ENCODE peak calls at places on chromosomes 1 and 21, in six cellular contexts. One of them, this sample, is unnamed.

GRCh38 chr1:230268371-230269170 is 157.6 kb downstream of the PGBD5 start:
- DNase-seq in hypothalamus: no peak
- DNase-seq in left lobe of liver: no peak
- DNase-seq in mucosa of gallbladder: no peak
- DNase-seq in CD4-positive, CD25-positive, alpha-beta regulatory T cell: no peak
- DNase-seq in NCI-H2107: peak
- DNase-seq in this sample: peak

GRCh38 chr1:15403962-15404580 is 5.6 kb upstream of the EFHD2 start:
- DNase-seq in hypothalamus: no peak
- DNase-seq in left lobe of liver: no peak
- DNase-seq in mucosa of gallbladder: no peak
- DNase-seq in CD4-positive, CD25-positive, alpha-beta regulatory T cell: no peak
- DNase-seq in NCI-H2107: no peak
- DNase-seq in this sample: no peak

GRCh38 chr1:40036574-40036973 is 4.0 kb upstream of the CAP1 start:
- DNase-seq in hypothalamus: no peak
- DNase-seq in left lobe of liver: no peak
- DNase-seq in mucosa of gallbladder: peak
- DNase-seq in CD4-positive, CD25-positive, alpha-beta regulatory T cell: no peak
- DNase-seq in NCI-H2107: no peak
- DNase-seq in this sample: peak

GRCh38 chr1:163168053-163168452 is 34.7 kb downstream of the RGS5 start:
- DNase-seq in hypothalamus: no peak
- DNase-seq in left lobe of liver: no peak
- DNase-seq in mucosa of gallbladder: peak
- DNase-seq in CD4-positive, CD25-positive, alpha-beta regulatory T cell: no peak
- DNase-seq in NCI-H2107: no peak
- DNase-seq in this sample: no peak

GRCh38 chr1:245673920-245674414 is 519.2 kb downstream of the KIF26B start:
- DNase-seq in hypothalamus: no peak
- DNase-seq in left lobe of liver: no peak
- DNase-seq in mucosa of gallbladder: no peak
- DNase-seq in CD4-positive, CD25-positive, alpha-beta regulatory T cell: no peak
- DNase-seq in NCI-H2107: no peak
- DNase-seq in this sample: peak

GRCh38 chr1:84505167-84506001 is 802 bp upstream of the SPATA1 start:
- DNase-seq in hypothalamus: no peak
- DNase-seq in left lobe of liver: peak
- DNase-seq in mucosa of gallbladder: peak
- DNase-seq in CD4-positive, CD25-positive, alpha-beta regulatory T cell: peak
- DNase-seq in NCI-H2107: peak
- DNase-seq in this sample: peak

GRCh38 chr1:78091215-78091813 is 45.5 kb downstream of the GIPC2 start:
- DNase-seq in hypothalamus: no peak
- DNase-seq in left lobe of liver: no peak
- DNase-seq in mucosa of gallbladder: no peak
- DNase-seq in CD4-positive, CD25-positive, alpha-beta regulatory T cell: no peak
- DNase-seq in NCI-H2107: no peak
- DNase-seq in this sample: no peak

GRCh38 chr1:224454337-224455055 is 19.9 kb upstream of the WDR26 start:
- DNase-seq in hypothalamus: no peak
- DNase-seq in left lobe of liver: no peak
- DNase-seq in mucosa of gallbladder: peak
- DNase-seq in CD4-positive, CD25-positive, alpha-beta regulatory T cell: no peak
- DNase-seq in NCI-H2107: no peak
- DNase-seq in this sample: no peak

GRCh38 chr1:156052862-156053769 is 482 bp downstream of the UBQLN4 start:
- DNase-seq in hypothalamus: no peak
- DNase-seq in left lobe of liver: peak
- DNase-seq in mucosa of gallbladder: peak
- DNase-seq in CD4-positive, CD25-positive, alpha-beta regulatory T cell: peak
- DNase-seq in NCI-H2107: no peak
- DNase-seq in this sample: peak

GRCh38 chr1:30420519-30421050 is 302.8 kb downstream of the MATN1 start:
- DNase-seq in hypothalamus: no peak
- DNase-seq in left lobe of liver: peak
- DNase-seq in mucosa of gallbladder: peak
- DNase-seq in CD4-positive, CD25-positive, alpha-beta regulatory T cell: no peak
- DNase-seq in NCI-H2107: no peak
- DNase-seq in this sample: no peak

GRCh38 chr1:19840228-19840627 is 25.1 kb upstream of the RNF186 start:
- DNase-seq in hypothalamus: no peak
- DNase-seq in left lobe of liver: no peak
- DNase-seq in mucosa of gallbladder: no peak
- DNase-seq in CD4-positive, CD25-positive, alpha-beta regulatory T cell: no peak
- DNase-seq in NCI-H2107: no peak
- DNase-seq in this sample: no peak

GRCh38 chr21:25572895-25573310 is 34.4 kb downstream of the MRPL39 start:
- DNase-seq in hypothalamus: no peak
- DNase-seq in left lobe of liver: no peak
- DNase-seq in mucosa of gallbladder: no peak
- DNase-seq in CD4-positive, CD25-positive, alpha-beta regulatory T cell: peak
- DNase-seq in NCI-H2107: no peak
- DNase-seq in this sample: no peak

GRCh38 chr1:65254320-65255087 is 54.8 kb upstream of the DNAJC6 start:
- DNase-seq in hypothalamus: peak
- DNase-seq in left lobe of liver: peak
- DNase-seq in mucosa of gallbladder: peak
- DNase-seq in CD4-positive, CD25-positive, alpha-beta regulatory T cell: peak
- DNase-seq in NCI-H2107: peak
- DNase-seq in this sample: peak

GRCh38 chr1:196063952-196064351 is 544.3 kb downstream of the KCNT2 start:
- DNase-seq in hypothalamus: no peak
- DNase-seq in left lobe of liver: no peak
- DNase-seq in mucosa of gallbladder: no peak
- DNase-seq in CD4-positive, CD25-positive, alpha-beta regulatory T cell: no peak
- DNase-seq in NCI-H2107: no peak
- DNase-seq in this sample: no peak

GRCh38 chr1:34235594-34235993 is 58.9 kb downstream of the C1orf94 start:
- DNase-seq in hypothalamus: no peak
- DNase-seq in left lobe of liver: no peak
- DNase-seq in mucosa of gallbladder: no peak
- DNase-seq in CD4-positive, CD25-positive, alpha-beta regulatory T cell: no peak
- DNase-seq in NCI-H2107: no peak
- DNase-seq in this sample: no peak

GRCh38 chr21:33027401-33028185 is 1.9 kb downstream of the OLIG2 start:
- DNase-seq in hypothalamus: no peak
- DNase-seq in left lobe of liver: no peak
- DNase-seq in mucosa of gallbladder: no peak
- DNase-seq in CD4-positive, CD25-positive, alpha-beta regulatory T cell: no peak
- DNase-seq in NCI-H2107: no peak
- DNase-seq in this sample: peak

GRCh38 chr1:225772323-225772768 is 5.3 kb upstream of the SRP9 start:
- DNase-seq in hypothalamus: no peak
- DNase-seq in left lobe of liver: peak
- DNase-seq in mucosa of gallbladder: peak
- DNase-seq in CD4-positive, CD25-positive, alpha-beta regulatory T cell: no peak
- DNase-seq in NCI-H2107: peak
- DNase-seq in this sample: peak

GRCh38 chr1:67831850-67832513 is 1.3 kb downstream of the GNG12 start:
- DNase-seq in hypothalamus: no peak
- DNase-seq in left lobe of liver: peak
- DNase-seq in mucosa of gallbladder: peak
- DNase-seq in CD4-positive, CD25-positive, alpha-beta regulatory T cell: no peak
- DNase-seq in NCI-H2107: no peak
- DNase-seq in this sample: no peak

GRCh38 chr1:162206749-162207635 is 137.5 kb downstream of the NOS1AP start:
- DNase-seq in hypothalamus: no peak
- DNase-seq in left lobe of liver: peak
- DNase-seq in mucosa of gallbladder: peak
- DNase-seq in CD4-positive, CD25-positive, alpha-beta regulatory T cell: no peak
- DNase-seq in NCI-H2107: peak
- DNase-seq in this sample: no peak

GRCh38 chr1:238476881-238477280 is 586.2 kb upstream of the ZP4 start:
- DNase-seq in hypothalamus: no peak
- DNase-seq in left lobe of liver: no peak
- DNase-seq in mucosa of gallbladder: no peak
- DNase-seq in CD4-positive, CD25-positive, alpha-beta regulatory T cell: no peak
- DNase-seq in NCI-H2107: no peak
- DNase-seq in this sample: no peak

GRCh38 chr1:158121604-158122254 is 59.0 kb upstream of the CD1D start:
- DNase-seq in hypothalamus: no peak
- DNase-seq in left lobe of liver: no peak
- DNase-seq in mucosa of gallbladder: peak
- DNase-seq in CD4-positive, CD25-positive, alpha-beta regulatory T cell: peak
- DNase-seq in NCI-H2107: no peak
- DNase-seq in this sample: peak

GRCh38 chr1:205495237-205495823 is 9.1 kb upstream of the CDK18 start:
- DNase-seq in hypothalamus: no peak
- DNase-seq in left lobe of liver: no peak
- DNase-seq in mucosa of gallbladder: no peak
- DNase-seq in CD4-positive, CD25-positive, alpha-beta regulatory T cell: no peak
- DNase-seq in NCI-H2107: peak
- DNase-seq in this sample: no peak

GRCh38 chr1:236602171-236602570 is 2.1 kb downstream of the HEATR1 start:
- DNase-seq in hypothalamus: no peak
- DNase-seq in left lobe of liver: no peak
- DNase-seq in mucosa of gallbladder: no peak
- DNase-seq in CD4-positive, CD25-positive, alpha-beta regulatory T cell: no peak
- DNase-seq in NCI-H2107: no peak
- DNase-seq in this sample: no peak

GRCh38 chr1:159591981-159592380 is 4.4 kb downstream of the APCS start:
- DNase-seq in hypothalamus: no peak
- DNase-seq in left lobe of liver: no peak
- DNase-seq in mucosa of gallbladder: no peak
- DNase-seq in CD4-positive, CD25-positive, alpha-beta regulatory T cell: no peak
- DNase-seq in NCI-H2107: no peak
- DNase-seq in this sample: no peak

GRCh38 chr1:174836543-174836942 is 163.2 kb upstream of the CACYBP start:
- DNase-seq in hypothalamus: no peak
- DNase-seq in left lobe of liver: no peak
- DNase-seq in mucosa of gallbladder: no peak
- DNase-seq in CD4-positive, CD25-positive, alpha-beta regulatory T cell: no peak
- DNase-seq in NCI-H2107: no peak
- DNase-seq in this sample: no peak

This sample was measured in RPMI8226.